ENCODE peak calls at places on chromosome 6, in nine cellular contexts. A is tibial nerve; U is heart left ventricle; T is GM23248; F is kidney; E is CD8-positive, alpha-beta T cell; I is thoracic aorta; R is upper lobe of right lung; K is WERI-Rb-1. W is an unnamed sample.

GRCh38 chr6:42101186-42101657 is 41.2 kb downstream of the C6orf132 start:
- DNase-seq in E (no peak), T (peak; percentile 72), U (no peak), A (no peak), R (no peak), K (no peak), I (no peak), F (no peak), W (no peak)

GRCh38 chr6:81023007-81023582 is 729.4 kb downstream of the TENT5A start:
- DNase-seq in A (no peak), R (no peak), U (no peak), I (no peak), F (no peak), T (no peak), E (no peak), K (no peak), W (peak; percentile 15)

GRCh38 chr6:112150363-112150762 is 63.0 kb downstream of the FAM229B start:
- DNase-seq in R (no peak), U (no peak), F (no peak), E (no peak), T (peak; percentile 85), A (peak; percentile 21), K (no peak), I (no peak), W (no peak)

GRCh38 chr6:33206027-33206863 is 1.8 kb downstream of the HSD17B8 start:
- DNase-seq in F (no peak), U (no peak), E (no peak), I (no peak), R (no peak), T (peak; percentile 55), K (no peak), A (no peak), W (no peak)

GRCh38 chr6:40324206-40324605 is 263.0 kb downstream of the LRFN2 start:
- DNase-seq in F (no peak), A (no peak), R (no peak), E (no peak), I (no peak), T (no peak), K (peak; percentile 50), U (no peak), W (no peak)

GRCh38 chr6:122491915-122492537 is 20.4 kb upstream of the SERINC1 start:
- DNase-seq in F (no peak), R (peak; percentile 75), K (peak; percentile 86), I (peak; percentile 16), A (peak; percentile 80), T (peak; percentile 81), E (peak; percentile 45), U (peak; percentile 49), W (peak; percentile 91)

GRCh38 chr6:139764498-139764986 is 390.1 kb upstream of the CITED2 start:
- DNase-seq in R (no peak), I (no peak), F (no peak), K (no peak), E (no peak), T (peak; percentile 98), A (peak; percentile 55), U (peak; percentile 40), W (peak; percentile 94)

GRCh38 chr6:2179950-2180349 is 65.5 kb downstream of the GMDS start:
- DNase-seq in R (no peak), K (no peak), I (no peak), F (no peak), E (no peak), A (no peak), T (peak; percentile 44), U (no peak), W (no peak)

GRCh38 chr6:139016337-139017213 is 12.0 kb upstream of the ABRACL start:
- DNase-seq in T (no peak), K (no peak), R (no peak), A (no peak), I (no peak), E (no peak), F (no peak), U (no peak), W (peak; percentile 22)

GRCh38 chr6:75600694-75601265 is 900 bp upstream of the SENP6 start:
- DNase-seq in K (no peak), U (no peak), R (no peak), T (peak; percentile 29), F (no peak), E (no peak), I (no peak), A (no peak), W (no peak)

GRCh38 chr6:89500486-89501020 is 67.6 kb downstream of the ANKRD6 start:
- DNase-seq in K (peak; percentile 76), F (no peak), R (no peak), U (no peak), A (no peak), I (no peak), T (no peak), E (no peak), W (no peak)

GRCh38 chr6:75632247-75632646 is 30.6 kb downstream of the SENP6 start:
- DNase-seq in F (no peak), T (peak; percentile 5), K (no peak), I (no peak), A (no peak), U (no peak), R (no peak), E (no peak), W (no peak)

GRCh38 chr6:27088068-27088467 is 159.4 kb upstream of the PRSS16 start:
- DNase-seq in T (no peak), F (no peak), I (no peak), E (no peak), K (no peak), A (no peak), U (no peak), R (no peak), W (no peak)

GRCh38 chr6:15791401-15792137 is 128.7 kb upstream of the DTNBP1 start:
- DNase-seq in F (peak; percentile 65), I (no peak), E (no peak), U (no peak), T (peak; percentile 26), K (peak; percentile 99), R (no peak), A (no peak), W (peak; percentile 80)

GRCh38 chr6:143449731-143450452 is 603 bp downstream of the ADAT2 start:
- DNase-seq in R (no peak), K (peak; percentile 44), A (peak; percentile 11), T (peak; percentile 51), U (no peak), E (peak; percentile 16), F (peak; percentile 23), I (no peak), W (peak; percentile 34)

GRCh38 chr6:107731422-107732319 is 92.4 kb downstream of the SCML4 start:
- DNase-seq in K (no peak), T (no peak), I (no peak), F (no peak), A (no peak), R (no peak), E (no peak), U (no peak), W (no peak)

GRCh38 chr6:106445508-106445878 is 85.0 kb downstream of the CRYBG1 start:
- DNase-seq in F (no peak), K (no peak), T (no peak), R (no peak), A (no peak), U (no peak), E (no peak), I (no peak), W (no peak)

GRCh38 chr6:109363753-109364152 is 18.5 kb downstream of the CD164 start:
- DNase-seq in K (no peak), F (no peak), R (no peak), E (no peak), T (no peak), I (no peak), A (no peak), U (no peak), W (no peak)
- H3K9me3 ChIP-seq in K (no peaks in the 10 kb centered on the region), F (no peaks in the 10 kb centered on the region), R (no peaks in the 10 kb centered on the region), E (no peaks in the 10 kb centered on the region), T (no peaks in the 10 kb centered on the region), I (no peaks in the 10 kb centered on the region), A (peaks cover 4% of the 10 kb centered on the region), U (no peaks in the 10 kb centered on the region), W (peaks cover 7% of the 10 kb centered on the region)

GRCh38 chr6:154942770-154943169 is 52.3 kb upstream of the TIAM2 start:
- DNase-seq in K (no peak), R (no peak), A (no peak), T (no peak), I (no peak), U (no peak), F (no peak), E (no peak), W (no peak)

GRCh38 chr6:154950979-154951378 is 44.1 kb upstream of the TIAM2 start:
- DNase-seq in T (no peak), E (no peak), U (no peak), A (no peak), K (no peak), I (no peak), F (no peak), R (no peak), W (no peak)

DNA sequence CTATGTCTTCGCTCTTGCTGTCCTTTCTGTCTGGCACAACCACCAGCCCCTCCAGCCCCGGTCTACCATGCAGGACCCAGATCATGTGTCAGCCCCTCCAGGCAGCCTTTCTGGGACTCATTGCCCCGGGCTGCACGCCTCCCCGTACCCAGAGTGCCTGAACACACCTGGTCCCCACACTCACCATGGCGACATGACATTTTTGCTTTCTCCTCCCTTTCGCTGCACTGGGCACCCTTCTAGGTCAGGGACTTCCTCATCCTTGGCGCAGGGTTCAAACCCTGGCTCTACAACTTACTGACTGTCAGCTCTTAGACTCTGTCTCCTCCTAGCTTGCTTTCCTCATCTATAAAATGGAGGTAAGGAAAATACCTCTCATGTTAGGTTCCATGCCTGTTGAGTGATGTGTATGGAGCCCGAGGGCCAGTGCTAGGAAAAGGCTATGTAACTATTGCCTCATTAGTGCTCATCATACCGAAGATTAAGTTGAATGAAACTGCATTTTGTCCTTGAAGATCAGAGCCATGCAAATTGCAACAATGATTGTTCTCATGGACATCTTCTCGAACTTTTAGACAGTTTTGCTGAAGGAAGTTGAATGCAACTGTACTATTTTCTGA is 49.7 kb upstream of the TIAM2 start:
- DNase-seq in T (no peak), K (no peak), R (no peak), F (no peak), A (no peak), U (no peak), I (no peak), E (no peak), W (no peak)
- H3K27ac ChIP-seq in T (no peak overlapping the region), K (no peak overlapping the region), R (no peak overlapping the region), F (no peak overlapping the region), A (no peak overlapping the region), U (no peak overlapping the region), I (no peak overlapping the region), E (no peak overlapping the region), W (no peak overlapping the region)

DNA sequence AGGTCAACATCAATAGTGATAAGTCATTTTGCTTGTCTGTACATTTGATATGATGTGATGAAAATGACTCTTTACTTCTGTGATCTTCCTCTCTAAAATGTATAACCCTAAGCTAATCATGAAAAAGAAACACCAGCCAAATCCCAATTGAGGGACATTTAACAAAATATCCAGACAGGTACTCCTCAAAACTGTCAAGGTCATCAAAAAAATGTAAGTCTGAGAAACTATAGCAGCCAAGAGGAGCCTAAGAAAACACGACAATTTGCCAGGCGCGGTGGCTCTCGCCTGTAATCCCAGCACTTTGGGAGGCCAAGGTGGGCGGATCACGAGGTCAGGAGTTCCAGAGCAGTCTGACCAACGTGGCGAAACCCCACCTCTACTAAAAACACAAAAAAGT is 708.5 kb upstream of the ID4 start:
- DNase-seq in F (no peak), U (no peak), I (no peak), E (no peak), T (no peak), R (no peak), K (no peak), A (no peak), W (no peak)
- H3K9me3 ChIP-seq in F (no peaks in the 10 kb centered on the region), U (no peaks in the 10 kb centered on the region), I (no peaks in the 10 kb centered on the region), E (no peaks in the 10 kb centered on the region), T (no peaks in the 10 kb centered on the region), R (no peaks in the 10 kb centered on the region), K (no peaks in the 10 kb centered on the region), A (no peaks in the 10 kb centered on the region), W (no peaks in the 10 kb centered on the region)

GRCh38 chr6:43971776-43972126 is 155.5 kb downstream of the MRPL14 start:
- DNase-seq in I (no peak), E (no peak), T (peak; percentile 15), U (no peak), R (no peak), F (no peak), A (no peak), K (no peak), W (no peak)
- H3K27ac ChIP-seq in I (peak overlapping the region; percentile 88), E (no peak overlapping the region), T (peak overlapping the region; percentile 84), U (no peak overlapping the region), R (peak overlapping the region; percentile 63), F (no peak overlapping the region), A (no peak overlapping the region), K (no peak overlapping the region), W (no peak overlapping the region)